ENCODE peak calls at places on chromosomes 2 and 18, in seven cellular contexts. B is Peyer's patch, P is AG09309, Y is epithelial cell of esophagus, G is retinal pigment epithelial cell, V is stomach, U is vagina. H is an unnamed sample.

GRCh38 chr18:61277808-61278207 is 55.4 kb upstream of the CDH20 start:
- DNase-seq in B (no peak), P (no peak), Y (no peak), G (no peak), V (no peak), U (no peak), H (no peak)

GRCh38 chr2:227161947-227162346 is 2.1 kb downstream of the COL4A4 start:
- DNase-seq in B (no peak), P (no peak), Y (no peak), G (no peak), V (no peak), U (no peak), H (peak)

GRCh38 chr2:237696471-237696870 is 69.1 kb downstream of the LRRFIP1 start:
- DNase-seq in B (peak), P (no peak), Y (no peak), G (no peak), V (no peak), U (no peak), H (no peak)

GRCh38 chr2:180829261-180829660 is 151.1 kb upstream of the UBE2E3 start:
- DNase-seq in B (no peak), P (no peak), Y (peak), G (no peak), V (no peak), U (no peak), H (no peak)

GRCh38 chr2:101806123-101806522 is 108.6 kb downstream of the MAP4K4 start:
- DNase-seq in B (no peak), P (no peak), Y (peak), G (no peak), V (no peak), U (no peak), H (peak)

GRCh38 chr2:241235859-241236593 is 47.5 kb downstream of the ANO7 start:
- DNase-seq in B (no peak), P (no peak), Y (no peak), G (no peak), V (no peak), U (no peak), H (no peak)

GRCh38 chr18:32684940-32685339 is 87.9 kb downstream of the KLHL14 start:
- DNase-seq in B (no peak), P (no peak), Y (no peak), G (no peak), V (no peak), U (no peak), H (no peak)

GRCh38 chr2:47437287-47437686 is 34.3 kb downstream of the MSH2 start:
- DNase-seq in B (no peak), P (peak), Y (peak), G (no peak), V (no peak), U (no peak), H (peak)

GRCh38 chr2:57850415-57851130 is 196.0 kb upstream of the VRK2 start:
- DNase-seq in B (no peak), P (no peak), Y (no peak), G (no peak), V (no peak), U (no peak), H (no peak)

GRCh38 chr18:36504928-36505327 is 207.4 kb downstream of the FHOD3 start:
- DNase-seq in B (no peak), P (no peak), Y (peak), G (no peak), V (no peak), U (no peak), H (no peak)

GRCh38 chr2:84409531-84409930 is 49.5 kb downstream of the SUCLG1 start:
- DNase-seq in B (no peak), P (no peak), Y (no peak), G (no peak), V (no peak), U (no peak), H (no peak)

DNA sequence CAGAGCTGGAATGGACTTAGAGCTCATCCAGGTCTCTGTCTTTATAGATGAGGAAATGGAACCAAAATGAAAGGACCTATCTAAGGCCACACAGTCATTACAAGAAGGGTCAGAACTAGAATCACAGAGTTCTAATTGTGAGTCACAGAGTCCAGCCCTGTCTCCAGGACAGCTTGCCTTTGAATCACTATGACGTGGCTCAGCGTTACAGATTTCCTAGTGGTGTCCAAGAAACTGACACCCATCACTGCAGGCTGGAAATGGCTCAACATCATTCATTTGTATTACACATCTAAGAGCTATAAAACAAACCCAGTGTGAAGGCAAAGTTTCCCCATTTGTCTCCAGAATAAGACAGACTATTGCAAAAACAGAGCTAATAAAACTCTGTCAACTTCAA is 164.3 kb upstream of the SIX2 start:
- DNase-seq in B (no peak), P (peak), Y (peak), G (peak), V (no peak), U (no peak), H (peak)
- TF ChIP-seq CTCF in B (no peak), P (no peak), Y (peak), G (no peak), V (no peak), U (no peak), H (peak)

DNA sequence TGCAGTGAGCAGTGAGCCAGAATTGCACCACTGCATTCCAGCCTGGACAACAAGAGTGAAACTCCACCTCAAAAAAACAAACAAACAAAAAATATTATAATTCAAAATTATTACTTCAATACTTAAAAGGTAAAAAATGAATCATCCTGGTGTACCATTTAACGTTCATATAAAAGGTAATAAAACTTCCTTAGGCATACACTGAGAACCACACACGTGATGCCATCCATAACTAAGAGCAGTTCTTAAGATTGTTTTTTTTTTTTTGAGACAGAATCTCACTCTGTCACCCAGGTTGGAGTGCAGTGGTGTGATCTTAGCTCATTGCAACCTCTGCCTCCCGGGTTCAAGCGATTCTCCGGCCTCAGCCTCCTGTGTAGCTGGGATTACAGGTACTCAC is 29.4 kb downstream of the YWHAQ start:
- DNase-seq in B (no peak), P (no peak), Y (no peak), G (no peak), V (no peak), U (no peak), H (no peak)
- H3K4me3 ChIP-seq in B (no peak), P (no peak), Y (no peak), G (no peak), V (no peak), U (no peak), H (no peak)

DNA sequence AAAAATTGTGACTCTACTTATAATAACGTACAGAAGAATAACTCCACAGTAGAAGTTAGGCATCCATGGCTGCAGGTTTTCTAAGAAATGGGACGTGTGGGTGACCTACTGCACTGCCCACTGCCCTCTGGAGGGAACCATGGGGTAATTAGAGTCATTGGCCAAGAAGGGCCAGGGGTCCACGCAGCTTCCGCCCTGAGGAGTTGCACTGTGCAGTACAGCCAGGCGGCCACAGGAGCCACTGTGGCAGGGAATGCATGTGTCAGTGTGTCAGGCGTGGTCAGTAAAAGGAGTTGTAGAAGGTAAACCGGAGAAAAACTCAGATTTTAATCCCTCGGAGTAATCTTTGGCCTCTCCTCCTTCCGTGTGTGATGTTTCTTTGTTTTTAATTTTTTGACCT is 24.8 kb downstream of the NCK2 start:
- DNase-seq in B (no peak), P (no peak), Y (no peak), G (no peak), V (no peak), U (no peak), H (no peak)
- TF ChIP-seq CTCF in B (no peak), P (no peak), Y (peak), G (peak), V (no peak), U (no peak), H (peak)

GRCh38 chr2:45929674-45930395 is 278.4 kb downstream of the PRKCE start:
- DNase-seq in B (peak), P (no peak), Y (no peak), G (no peak), V (no peak), U (no peak), H (no peak)
- H3K4me3 ChIP-seq in B (no peak), P (no peak), Y (no peak), G (no peak), V (no peak), U (no peak), H (no peak)

GRCh38 chr2:108390340-108390739 is 12.6 kb downstream of the SULT1C4 start:
- DNase-seq in B (no peak), P (no peak), Y (no peak), G (no peak), V (no peak), U (no peak), H (no peak)
- TF ChIP-seq CTCF in B (no peak), P (no peak), Y (no peak), G (no peak), V (no peak), U (no peak), H (no peak)

GRCh38 chr18:48785091-48785614 is 165.6 kb downstream of the SMAD7 start:
- DNase-seq in B (peak), P (no peak), Y (no peak), G (no peak), V (no peak), U (no peak), H (no peak)
- H3K4me3 ChIP-seq in B (no peak), P (no peak), Y (no peak), G (no peak), V (no peak), U (no peak), H (no peak)

GRCh38 chr2:26948800-26949199 is 21.6 kb upstream of the MAPRE3 start:
- DNase-seq in B (no peak), P (no peak), Y (no peak), G (no peak), V (no peak), U (no peak), H (no peak)

GRCh38 chr2:26954135-26954534 is 16.3 kb upstream of the MAPRE3 start:
- DNase-seq in B (no peak), P (no peak), Y (no peak), G (no peak), V (no peak), U (no peak), H (no peak)

GRCh38 chr2:26957041-26957440 is 13.4 kb upstream of the MAPRE3 start:
- DNase-seq in B (no peak), P (no peak), Y (no peak), G (no peak), V (no peak), U (no peak), H (no peak)

GRCh38 chr2:26951246-26951645 is 19.2 kb upstream of the MAPRE3 start:
- DNase-seq in B (no peak), P (no peak), Y (no peak), G (no peak), V (no peak), U (no peak), H (no peak)

DNA sequence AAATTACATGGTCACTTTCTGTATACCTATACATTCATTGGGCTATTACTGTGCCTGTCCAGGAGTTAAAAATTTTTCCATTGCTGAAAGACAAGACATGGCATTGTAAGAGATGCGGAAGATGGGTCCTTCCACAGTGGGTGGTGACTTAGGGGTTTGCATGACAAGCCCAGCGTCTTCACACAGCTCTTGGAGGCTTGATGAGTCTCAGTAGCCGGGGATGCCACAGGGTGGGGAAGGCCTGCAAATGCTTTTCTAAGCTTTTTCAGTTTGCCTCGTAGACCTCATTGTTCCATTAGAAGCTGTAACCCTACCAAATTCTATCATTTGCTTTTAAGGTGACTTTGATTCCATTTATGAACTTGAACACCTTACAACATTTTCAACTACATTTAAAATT is 18.1 kb upstream of the MAPRE3 start:
- DNase-seq in B (no peak), P (no peak), Y (no peak), G (no peak), V (no peak), U (no peak), H (no peak)
- TF ChIP-seq CTCF in B (no peak), P (no peak), Y (no peak), G (no peak), V (no peak), U (no peak), H (no peak)

GRCh38 chr18:77248873-77249582 is 620 bp upstream of the GALR1 start:
- DNase-seq in B (no peak), P (no peak), Y (no peak), G (no peak), V (no peak), U (no peak), H (no peak)
- H3K4me3 ChIP-seq in B (no peak), P (peak), Y (no peak), G (peak), V (peak), U (peak), H (no peak)

DNA sequence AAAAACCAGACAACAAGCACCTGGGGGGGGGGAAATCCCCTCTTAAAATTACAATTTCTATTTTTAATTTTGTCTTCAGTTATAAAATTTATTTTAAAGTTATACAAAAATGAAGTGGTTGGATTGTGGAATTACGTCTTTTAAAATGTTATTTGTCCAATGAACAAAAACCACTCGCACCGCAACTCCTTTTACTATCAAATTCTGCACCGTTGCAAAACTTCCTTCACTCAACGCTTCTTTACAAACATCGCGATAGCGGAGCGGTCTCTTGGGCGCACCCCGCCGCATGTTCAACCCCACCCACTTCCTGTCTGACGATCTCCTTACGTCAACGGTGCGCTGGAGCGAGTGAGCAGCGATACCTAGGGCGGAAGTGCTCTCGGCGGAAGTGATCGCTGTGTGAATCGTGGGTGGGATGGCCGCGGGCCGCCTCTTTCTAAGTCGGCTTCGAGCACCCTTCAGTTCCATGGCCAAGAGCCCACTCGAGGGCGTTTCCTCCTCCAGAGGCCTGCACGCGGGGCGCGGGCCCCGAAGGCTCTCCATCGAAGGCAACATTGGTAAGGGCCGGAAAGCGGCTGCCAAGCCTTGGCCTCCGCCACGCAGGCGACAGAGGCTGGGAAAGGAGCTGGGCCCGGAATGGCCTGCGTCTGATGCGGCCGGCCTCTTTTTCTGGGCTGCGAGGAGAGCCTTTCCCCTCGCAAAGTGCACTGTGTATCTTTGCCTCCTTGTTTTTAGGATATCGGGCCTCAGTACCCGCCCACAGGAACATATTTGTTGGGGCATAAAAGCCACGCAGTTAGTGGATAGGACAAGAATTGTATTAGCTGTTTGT is at the start of gene DGUOK:
- DNase-seq in B (peak), P (peak), Y (peak), G (peak), V (peak), U (peak), H (peak)
- TF ChIP-seq CTCF in B (no peak), P (no peak), Y (no peak), G (no peak), V (no peak), U (no peak), H (no peak)